ENCODE peak calls at places on chromosomes 11 and 22, in five cellular contexts. One of them, this sample, is unnamed.

GRCh38 chr22:17562906-17563870 is at the start of gene SLC25A18:
- DNase-seq in NCI-H1417: no peak
- DNase-seq in dorsolateral prefrontal cortex: peak
- DNase-seq in EL: no peak
- DNase-seq in AML-193: no peak
- DNase-seq in this sample: no peak

GRCh38 chr11:76621866-76622265 is 48.7 kb downstream of the LRRC32 start:
- DNase-seq in NCI-H1417: no peak
- DNase-seq in AML-193: no peak
- DNase-seq in EL: no peak
- DNase-seq in dorsolateral prefrontal cortex: no peak
- DNase-seq in this sample: no peak

GRCh38 chr11:44775366-44776356 is 48.9 kb downstream of the TSPAN18 start:
- DNase-seq in NCI-H1417: peak
- DNase-seq in AML-193: peak
- DNase-seq in dorsolateral prefrontal cortex: no peak
- DNase-seq in EL: peak
- DNase-seq in this sample: peak

GRCh38 chr11:65459552-65459951 is 37.0 kb downstream of the NEAT1 start:
- DNase-seq in dorsolateral prefrontal cortex: no peak
- DNase-seq in NCI-H1417: no peak
- DNase-seq in AML-193: no peak
- DNase-seq in EL: no peak
- DNase-seq in this sample: no peak

GRCh38 chr22:28883917-28884753 is 763 bp downstream of the ZNRF3 start:
- DNase-seq in NCI-H1417: peak
- DNase-seq in EL: peak
- DNase-seq in AML-193: no peak
- DNase-seq in dorsolateral prefrontal cortex: peak
- DNase-seq in this sample: peak

GRCh38 chr11:102144357-102145342 is 34.4 kb downstream of the YAP1 start:
- DNase-seq in dorsolateral prefrontal cortex: no peak
- DNase-seq in AML-193: no peak
- DNase-seq in NCI-H1417: no peak
- DNase-seq in EL: peak
- DNase-seq in this sample: no peak

GRCh38 chr11:126084608-126084912 is 21.9 kb upstream of the CDON start:
- DNase-seq in NCI-H1417: no peak
- DNase-seq in dorsolateral prefrontal cortex: no peak
- DNase-seq in EL: no peak
- DNase-seq in AML-193: no peak
- DNase-seq in this sample: no peak

GRCh38 chr22:40406063-40406890 is 35.9 kb downstream of the SGSM3 start:
- DNase-seq in dorsolateral prefrontal cortex: no peak
- DNase-seq in EL: no peak
- DNase-seq in AML-193: no peak
- DNase-seq in NCI-H1417: no peak
- DNase-seq in this sample: no peak

GRCh38 chr11:113242767-113243397 is 71.5 kb upstream of the TTC12 start:
- DNase-seq in NCI-H1417: no peak
- DNase-seq in EL: peak
- DNase-seq in AML-193: no peak
- DNase-seq in dorsolateral prefrontal cortex: no peak
- DNase-seq in this sample: no peak

GRCh38 chr22:47334596-47334995 is 572.1 kb downstream of the TBC1D22A start:
- DNase-seq in NCI-H1417: no peak
- DNase-seq in AML-193: no peak
- DNase-seq in EL: no peak
- DNase-seq in dorsolateral prefrontal cortex: no peak
- DNase-seq in this sample: no peak

GRCh38 chr11:133951484-133952198 is 5.1 kb downstream of the IGSF9B start:
- DNase-seq in EL: peak
- DNase-seq in dorsolateral prefrontal cortex: no peak
- DNase-seq in AML-193: no peak
- DNase-seq in NCI-H1417: peak
- DNase-seq in this sample: no peak

GRCh38 chr11:19603771-19604170 is 108.9 kb upstream of the NAV2 start:
- DNase-seq in NCI-H1417: no peak
- DNase-seq in dorsolateral prefrontal cortex: no peak
- DNase-seq in EL: no peak
- DNase-seq in AML-193: no peak
- DNase-seq in this sample: no peak

GRCh38 chr11:93568726-93569125 is 25.5 kb upstream of the SMCO4 start:
- DNase-seq in dorsolateral prefrontal cortex: no peak
- DNase-seq in AML-193: no peak
- DNase-seq in NCI-H1417: no peak
- DNase-seq in EL: no peak
- DNase-seq in this sample: no peak

GRCh38 chr11:76380161-76380976 is 563 bp downstream of the THAP12 start:
- DNase-seq in EL: peak
- DNase-seq in dorsolateral prefrontal cortex: peak
- DNase-seq in NCI-H1417: no peak
- DNase-seq in AML-193: no peak
- DNase-seq in this sample: peak

GRCh38 chr11:95788921-95789505 is 569 bp downstream of the FAM76B start:
- DNase-seq in EL: peak
- DNase-seq in NCI-H1417: peak
- DNase-seq in AML-193: no peak
- DNase-seq in dorsolateral prefrontal cortex: no peak
- DNase-seq in this sample: no peak

GRCh38 chr11:112797653-112798293 is 163.4 kb upstream of the NCAM1 start:
- DNase-seq in EL: no peak
- DNase-seq in AML-193: peak
- DNase-seq in dorsolateral prefrontal cortex: peak
- DNase-seq in NCI-H1417: peak
- DNase-seq in this sample: no peak

GRCh38 chr11:110297726-110298297 is 1.4 kb upstream of the RDX start:
- DNase-seq in NCI-H1417: no peak
- DNase-seq in AML-193: peak
- DNase-seq in EL: no peak
- DNase-seq in dorsolateral prefrontal cortex: no peak
- DNase-seq in this sample: no peak